ENCODE peak calls at places on chromosomes 12 and 14, in seven cellular contexts. K is GM18507; D is KG1; G is caudate nucleus; I is NCI-H1105 treated with DMSO at 0.1 percent for 48 hours; X is HEK293T; J is activated CD4-positive, alpha-beta T cell treated with anti-CD3 and anti-CD28 coated beads, Interleukin-2, amount 50 U/mL, for 24 hours. R is an unnamed sample.

GRCh38 chr12:80400591-80400991 is 43.4 kb upstream of the PTPRQ start:
- DNase-seq in K (no peak), J (no peak), X (no peak), I (no peak), D (no peak), G (peak), R (no peak)

GRCh38 chr14:68349900-68350323 is 443.0 kb downstream of the ZFP36L1 start:
- DNase-seq in G (no peak), X (no peak), J (no peak), I (no peak), K (no peak), D (no peak), R (no peak)

GRCh38 chr12:1799068-1799881 is 21.1 kb upstream of the LRTM2 start:
- DNase-seq in X (no peak), G (no peak), D (no peak), J (no peak), K (no peak), I (no peak), R (no peak)

GRCh38 chr14:59067135-59067894 is 121.2 kb upstream of the DAAM1 start:
- DNase-seq in I (no peak), G (no peak), X (no peak), J (no peak), K (no peak), D (peak), R (no peak)

GRCh38 chr12:130922584-130922983 is 31.1 kb upstream of the ADGRD1 start:
- DNase-seq in J (no peak), G (no peak), X (no peak), K (no peak), D (no peak), I (no peak), R (no peak)

GRCh38 chr14:93285048-93285447 is 47.8 kb downstream of the BTBD7 start:
- DNase-seq in G (no peak), D (no peak), J (no peak), K (no peak), X (no peak), I (no peak), R (no peak)

GRCh38 chr14:99603471-99603933 is 505 bp downstream of the CCDC85C start:
- DNase-seq in X (peak), G (no peak), D (no peak), I (peak), J (peak), K (no peak), R (no peak)

GRCh38 chr12:119423285-119423684 is 88.8 kb downstream of the CCDC60 start:
- DNase-seq in J (no peak), K (no peak), I (no peak), X (no peak), D (no peak), G (no peak), R (no peak)

GRCh38 chr12:58310828-58311273 is 369.5 kb downstream of the ATP23 start:
- DNase-seq in X (no peak), I (no peak), K (no peak), J (no peak), G (no peak), D (no peak), R (no peak)

GRCh38 chr12:111304642-111305071 is 64.2 kb downstream of the PHETA1 start:
- DNase-seq in X (peak), J (peak), G (no peak), K (no peak), D (peak), I (no peak), R (no peak)

GRCh38 chr12:66572845-66573244 is 106.0 kb downstream of the GRIP1 start:
- DNase-seq in I (no peak), D (no peak), K (no peak), J (no peak), X (no peak), G (no peak), R (no peak)

GRCh38 chr12:48817957-48818830 is at the start of gene CACNB3:
- DNase-seq in I (peak), X (peak), G (peak), J (peak), D (no peak), K (no peak), R (no peak)

GRCh38 chr12:128879898-128880764 is 26.9 kb downstream of the GLT1D1 start:
- DNase-seq in I (no peak), D (no peak), K (no peak), J (no peak), X (no peak), G (no peak), R (no peak)

GRCh38 chr12:130703733-130704375 is 12.2 kb downstream of the RIMBP2 start:
- DNase-seq in X (no peak), K (no peak), J (no peak), G (no peak), D (no peak), I (no peak), R (no peak)

GRCh38 chr14:73740921-73741326 is 26.7 kb upstream of the PNMA1 start:
- DNase-seq in J (no peak), G (peak), I (no peak), K (no peak), D (no peak), X (no peak), R (no peak)

GRCh38 chr12:22687677-22688076 is 62.7 kb downstream of the ETNK1 start:
- DNase-seq in X (no peak), I (no peak), D (peak), G (no peak), J (no peak), K (no peak), R (no peak)

GRCh38 chr14:32043624-32044023 is 33.5 kb upstream of the ARHGAP5 start:
- DNase-seq in G (no peak), I (peak), K (no peak), J (no peak), D (no peak), X (no peak), R (no peak)

GRCh38 chr12:113506867-113507266 is 35.2 kb upstream of the LHX5 start:
- DNase-seq in X (no peak), K (no peak), J (no peak), D (no peak), G (no peak), I (peak), R (no peak)

GRCh38 chr12:52156757-52157565 is 34.9 kb downstream of the KRT80 start:
- DNase-seq in I (peak), D (no peak), K (no peak), J (peak), G (peak), X (peak), R (peak)

GRCh38 chr12:131135311-131135785 is 181.6 kb downstream of the ADGRD1 start:
- DNase-seq in J (no peak), G (no peak), X (no peak), K (no peak), I (no peak), D (no peak), R (no peak)

GRCh38 chr12:57757771-57758170 is 2.9 kb downstream of the MARCHF9 start:
- DNase-seq in D (no peak), G (no peak), X (no peak), K (no peak), I (no peak), J (no peak), R (no peak)

GRCh38 chr14:21672116-21672515 is 1.5 kb downstream of the OR4E1 start:
- DNase-seq in I (no peak), G (no peak), X (no peak), K (no peak), J (no peak), D (peak), R (no peak)

GRCh38 chr14:104866451-104867370 is 1.6 kb downstream of the CEP170B start:
- DNase-seq in K (no peak), J (no peak), I (no peak), D (no peak), G (no peak), X (no peak), R (no peak)

GRCh38 chr14:103748539-103748867 is 32.9 kb downstream of the ZFYVE21 start:
- DNase-seq in J (peak), I (no peak), D (no peak), K (no peak), X (no peak), G (no peak), R (no peak)

GRCh38 chr14:75418779-75419768 is 8.7 kb upstream of the JDP2 start:
- DNase-seq in X (peak), J (no peak), K (peak), D (peak), I (peak), G (no peak), R (peak)

GRCh38 chr14:22752422-22752821 is 14.1 kb upstream of the OXA1L start:
- DNase-seq in D (no peak), K (no peak), G (no peak), I (no peak), J (no peak), X (no peak), R (no peak)

GRCh38 chr12:28603801-28604200 is 413.5 kb downstream of the CCDC91 start:
- DNase-seq in J (no peak), G (no peak), D (no peak), I (no peak), X (no peak), K (no peak), R (no peak)

GRCh38 chr12:121145221-121145620 is 12.5 kb downstream of the P2RX7 start:
- DNase-seq in G (no peak), J (no peak), X (no peak), K (no peak), I (no peak), D (no peak), R (no peak)

GRCh38 chr14:77145975-77146740 is 4.6 kb upstream of the ZDHHC22 start:
- DNase-seq in J (no peak), X (no peak), G (no peak), D (no peak), I (no peak), K (no peak), R (no peak)

GRCh38 chr14:55626131-55626530 is 46.1 kb downstream of the KTN1 start:
- DNase-seq in D (no peak), J (no peak), K (no peak), X (no peak), G (no peak), I (no peak), R (no peak)

GRCh38 chr12:50505945-50506344 is 1.2 kb downstream of the DIP2B start:
- DNase-seq in I (no peak), D (peak), J (no peak), X (no peak), K (no peak), G (no peak), R (no peak)

GRCh38 chr12:54989829-54990228 is 5.3 kb upstream of the TESPA1 start:
- DNase-seq in G (no peak), D (no peak), I (no peak), K (no peak), X (no peak), J (no peak), R (no peak)

GRCh38 chr12:55922126-55922525 is 5.6 kb downstream of the PYM1 start:
- DNase-seq in D (no peak), K (no peak), J (no peak), I (no peak), G (no peak), X (no peak), R (no peak)

GRCh38 chr12:5997260-5997659 is 52.2 kb upstream of the ANO2 start:
- DNase-seq in I (no peak), G (no peak), J (no peak), K (no peak), D (no peak), X (no peak), R (no peak)

GRCh38 chr14:24734917-24735500 is 101.0 kb upstream of the GZMB start:
- DNase-seq in X (peak), D (peak), I (peak), J (no peak), G (no peak), K (no peak), R (peak)

GRCh38 chr12:64461634-64462414 is 9.9 kb downstream of the TBK1 start:
- DNase-seq in I (no peak), G (peak), X (no peak), J (no peak), K (no peak), D (no peak), R (no peak)

GRCh38 chr12:95766356-95767019 is 24.1 kb downstream of the NTN4 start:
- DNase-seq in G (no peak), K (no peak), D (no peak), X (no peak), J (no peak), I (no peak), R (no peak)

GRCh38 chr12:4934651-4935050 is 24.9 kb downstream of the KCNA1 start:
- DNase-seq in G (no peak), K (no peak), J (no peak), X (no peak), I (peak), D (no peak), R (no peak)